ENCODE peak calls at places on chromosomes 1 and 21, in six cellular contexts. T is A549, K is K562, V is GM12878, N is HepG2, U is endothelial cell of umbilical vein. S is an unnamed sample.

GRCh38 chr21:25350056-25350455 is 257.2 kb downstream of the MRPL39 start:
- DNase-seq in N (no peak), U (peak; percentile 45), T (no peak), V (no peak), K (peak; percentile 18), S (peak; percentile 31)

GRCh38 chr1:18865176-18865575 is 5.7 kb upstream of the TAS1R2 start:
- DNase-seq in N (no peak), K (no peak), V (no peak), T (no peak), U (no peak), S (no peak)

GRCh38 chr1:161725888-161726630 is 4.7 kb downstream of the FCRLB start:
- DNase-seq in U (peak; percentile 49), V (no peak), K (peak; percentile 37), N (peak; percentile 23), T (peak; percentile 60), S (peak; percentile 70)

GRCh38 chr1:95021085-95021484 is 51.7 kb downstream of the ALG14 start:
- DNase-seq in T (no peak), K (no peak), U (no peak), N (no peak), V (no peak), S (no peak)

GRCh38 chr1:25642710-25643109 is 26.1 kb downstream of the MAN1C1 start:
- DNase-seq in K (no peak), T (no peak), N (no peak), U (peak; percentile 69), V (peak; percentile 44), S (peak; percentile 54)

GRCh38 chr1:159162511-159163265 is 8.7 kb upstream of the CADM3 start:
- DNase-seq in U (no peak), V (no peak), K (no peak), T (no peak), N (no peak), S (peak; percentile 39)

GRCh38 chr1:200150721-200151120 is 123.2 kb downstream of the NR5A2 start:
- DNase-seq in U (no peak), V (peak; percentile 49), T (peak; percentile 76), N (no peak), K (peak; percentile 41), S (peak; percentile 45)

GRCh38 chr1:214568328-214568727 is 16.9 kb upstream of the PTPN14 start:
- DNase-seq in K (no peak), N (no peak), V (no peak), T (no peak), U (peak; percentile 71), S (no peak)

GRCh38 chr1:36528361-36529349 is 45.9 kb upstream of the CSF3R start:
- DNase-seq in N (no peak), U (no peak), K (no peak), T (no peak), V (no peak), S (peak; percentile 30)

GRCh38 chr1:178324003-178324402 is 172.8 kb downstream of the CLEC20A start:
- DNase-seq in K (no peak), N (no peak), V (no peak), U (no peak), T (no peak), S (no peak)

GRCh38 chr1:42162181-42162580 is 2.4 kb downstream of the GUCA2A start:
- DNase-seq in N (no peak), U (no peak), K (no peak), T (no peak), V (no peak), S (peak; percentile 48)

GRCh38 chr21:20701235-20701634 is 297.0 kb upstream of the NCAM2 start:
- DNase-seq in N (no peak), U (no peak), T (no peak), K (no peak), V (no peak), S (no peak)

GRCh38 chr1:245207056-245207638 is 52.4 kb downstream of the KIF26B start:
- DNase-seq in T (no peak), K (no peak), N (no peak), U (no peak), V (no peak), S (no peak)

GRCh38 chr1:109379422-109379821 is 18.3 kb downstream of the SORT1 start:
- DNase-seq in T (no peak), U (no peak), N (no peak), K (no peak), V (no peak), S (no peak)

GRCh38 chr1:221164029-221164428 is 284.8 kb downstream of the HLX start:
- DNase-seq in K (no peak), V (no peak), N (no peak), U (peak; percentile 71), T (no peak), S (no peak)

GRCh38 chr1:97796716-97797115 is 124.1 kb downstream of the DPYD start:
- DNase-seq in U (peak; percentile 89), K (no peak), T (no peak), N (no peak), V (no peak), S (no peak)

GRCh38 chr1:234533034-234533571 is 54.1 kb upstream of the TARBP1 start:
- DNase-seq in K (no peak), V (no peak), T (no peak), U (peak; percentile 53), N (no peak), S (no peak)
- H3K4me3 ChIP-seq in K (no peak overlapping the region), V (no peak overlapping the region), T (no peak overlapping the region), U (no peak overlapping the region), N (no peak overlapping the region), S (no peak overlapping the region)

DNA sequence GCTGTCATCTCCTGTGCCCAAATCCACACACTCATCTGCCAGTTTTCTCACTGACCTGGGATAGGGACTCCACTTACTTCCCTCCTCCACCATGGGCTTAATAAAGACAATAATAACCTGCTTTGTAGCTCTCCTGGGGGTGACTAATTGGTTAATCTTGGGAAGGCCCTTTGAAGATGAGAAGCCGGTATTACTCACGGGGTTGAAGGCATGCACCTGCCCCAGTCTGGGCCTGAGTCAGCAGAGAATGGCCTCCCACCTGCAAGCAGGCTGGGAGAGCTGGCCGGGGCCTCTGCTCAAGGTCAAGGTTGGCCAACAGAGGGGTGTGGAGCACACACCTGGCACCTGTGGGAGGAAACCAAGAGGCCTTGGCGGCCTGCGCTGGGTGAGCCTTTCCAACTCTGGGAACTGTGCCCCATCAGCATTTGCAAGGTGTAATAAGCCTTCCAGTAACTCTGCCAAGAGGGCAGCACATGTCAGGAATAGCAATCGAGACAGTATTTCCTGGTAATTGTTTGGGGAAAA is 49.1 kb downstream of the TOMM20 start:
- DNase-seq in V (no peak), T (peak; percentile 49), N (peak; percentile 71), K (no peak), U (peak; percentile 56), S (no peak)
- TF ChIP-seq POLR2A in V (no peak), T (no peak), N (no peak), K (no peak), U (no peak), S (no peak)

GRCh38 chr21:17270234-17270633 is 242.6 kb upstream of the CXADR start:
- DNase-seq in V (no peak), U (peak; percentile 38), N (peak; percentile 34), K (no peak), T (peak; percentile 4), S (peak; percentile 19)
- TF ChIP-seq MYC in V (no peak), U (no peak), N (no peak), K (no peak), T (no peak), S (no peak)

DNA sequence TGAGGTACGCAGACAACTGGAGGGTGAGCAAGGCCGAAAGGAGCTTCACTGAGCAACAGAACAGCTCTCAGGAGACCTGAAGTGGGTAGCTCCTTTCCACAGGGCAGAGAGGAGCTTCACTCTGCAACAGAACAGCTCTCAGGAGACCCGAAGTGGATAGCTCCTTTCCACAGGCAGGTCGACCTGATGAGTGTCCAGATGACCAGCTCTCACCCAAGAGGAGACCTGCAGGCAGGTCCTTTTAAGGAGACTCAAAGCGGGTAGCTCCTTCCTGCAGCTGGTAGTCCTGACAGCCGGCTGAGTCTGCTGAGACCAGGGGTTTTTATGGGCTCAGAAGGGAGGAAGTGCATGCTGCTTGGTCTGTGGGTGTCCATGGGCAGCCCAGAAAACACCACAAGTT is 43.8 kb downstream of the ZBTB8OS start:
- DNase-seq in T (no peak), U (no peak), N (no peak), K (no peak), V (no peak), S (peak; percentile 21)
- H3K4me3 ChIP-seq in T (no peak overlapping the region), U (no peak overlapping the region), N (no peak overlapping the region), K (no peak overlapping the region), V (no peak overlapping the region), S (no peak overlapping the region)

GRCh38 chr1:116287341-116288200 is 85.5 kb upstream of the ATP1A1 start:
- DNase-seq in N (no peak), K (no peak), T (no peak), V (no peak), U (no peak), S (no peak)
- TF ChIP-seq POLR2A in N (no peak), K (no peak), T (no peak), V (no peak), U (no peak), S (no peak)